ENCODE peak calls at places on chromosome 3, in four cellular contexts. One of them, this sample, is unnamed.

GRCh38 chr3:23877324-23877980 is 39.3 kb downstream of the NKIRAS1 start:
- DNase-seq in mesendoderm: peak; percentile 46
- DNase-seq in IMR-90: peak; percentile 81
- DNase-seq in H1: no peak
- DNase-seq in this sample: no peak

GRCh38 chr3:61593630-61594029 is 32.3 kb downstream of the PTPRG start:
- DNase-seq in mesendoderm: no peak
- DNase-seq in IMR-90: no peak
- DNase-seq in H1: no peak
- DNase-seq in this sample: no peak

GRCh38 chr3:137771401-137772230 is 7.5 kb downstream of the SOX14 start:
- DNase-seq in mesendoderm: peak; percentile 61
- DNase-seq in IMR-90: no peak
- DNase-seq in H1: no peak
- DNase-seq in this sample: peak; percentile 67

GRCh38 chr3:13045245-13045903 is 27.9 kb downstream of the IQSEC1 start:
- DNase-seq in mesendoderm: no peak
- DNase-seq in IMR-90: no peak
- DNase-seq in H1: no peak
- DNase-seq in this sample: no peak

GRCh38 chr3:50580683-50581458 is 11.5 kb downstream of the HEMK1 start:
- DNase-seq in mesendoderm: no peak
- DNase-seq in IMR-90: no peak
- DNase-seq in H1: no peak
- DNase-seq in this sample: no peak

GRCh38 chr3:106004137-106004600 is 135.4 kb upstream of the CBLB start:
- DNase-seq in mesendoderm: no peak
- DNase-seq in IMR-90: peak; percentile 91
- DNase-seq in H1: no peak
- DNase-seq in this sample: no peak

GRCh38 chr3:10088256-10088655 is 19.8 kb downstream of the FANCD2OS start:
- DNase-seq in mesendoderm: no peak
- DNase-seq in IMR-90: no peak
- DNase-seq in H1: no peak
- DNase-seq in this sample: no peak

GRCh38 chr3:139472380-139473010 is 3.8 kb downstream of the RBP2 start:
- DNase-seq in mesendoderm: no peak
- DNase-seq in IMR-90: no peak
- DNase-seq in H1: no peak
- DNase-seq in this sample: no peak

GRCh38 chr3:100002599-100003350 is 111.5 kb downstream of the FILIP1L start:
- DNase-seq in mesendoderm: peak; percentile 61
- DNase-seq in IMR-90: peak; percentile 97
- DNase-seq in H1: no peak
- DNase-seq in this sample: no peak

GRCh38 chr3:158794936-158795518 is 6.8 kb upstream of the MFSD1 start:
- DNase-seq in mesendoderm: peak; percentile 41
- DNase-seq in IMR-90: peak; percentile 59
- DNase-seq in H1: no peak
- DNase-seq in this sample: no peak

DNA sequence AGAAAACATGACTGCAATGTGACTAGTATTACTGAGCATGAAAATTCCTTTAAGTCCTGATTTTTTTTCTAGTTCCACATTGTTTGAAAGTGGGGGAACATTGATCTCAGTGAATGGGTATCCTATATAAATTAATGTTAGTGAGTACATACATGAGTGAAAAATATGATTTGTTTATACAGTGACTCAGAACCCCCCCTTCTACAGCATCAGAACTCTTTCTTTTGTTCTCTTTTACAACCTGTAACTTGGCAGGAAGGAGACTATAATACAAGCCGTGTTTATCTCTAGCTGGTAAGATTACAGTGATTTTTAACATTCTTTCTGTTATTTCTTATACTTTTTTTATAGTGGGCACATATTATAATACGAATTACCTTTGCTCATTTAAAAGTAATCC is 384.7 kb downstream of the PDCD6IP start:
- DNase-seq in mesendoderm: no peak
- DNase-seq in IMR-90: no peak
- DNase-seq in H1: no peak
- DNase-seq in this sample: no peak
- H4K8ac ChIP-seq in mesendoderm: no peak overlapping the region
- H4K8ac ChIP-seq in IMR-90: no peak overlapping the region
- H4K8ac ChIP-seq in H1: no peak overlapping the region
- H4K8ac ChIP-seq in this sample: no peak overlapping the region

DNA sequence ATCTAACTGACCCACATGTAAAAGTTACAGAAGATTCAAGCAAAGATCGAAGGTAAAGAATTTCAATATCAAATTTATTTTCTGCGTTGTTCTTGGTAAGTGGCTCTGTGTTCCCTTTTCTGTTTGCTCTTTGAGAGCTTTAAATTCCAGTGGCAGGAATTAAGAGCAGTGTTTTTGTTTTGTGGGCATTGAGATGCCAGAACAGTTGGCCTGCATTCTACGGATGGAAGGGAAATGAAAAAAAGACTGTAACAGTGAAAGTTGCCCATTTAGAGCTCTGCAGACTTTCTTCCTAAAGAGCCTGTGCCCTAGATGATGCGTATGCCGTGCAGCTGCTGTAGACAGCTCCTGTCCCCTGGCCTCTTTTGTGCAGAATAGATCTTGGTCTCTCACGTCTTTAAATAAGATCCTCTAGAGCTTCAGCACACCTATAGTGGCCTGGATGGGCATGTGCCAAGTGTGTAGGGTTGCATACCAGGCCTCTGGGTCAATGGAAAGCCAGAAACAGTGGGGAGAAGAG is 58.8 kb downstream of the KAT2B start:
- DNase-seq in mesendoderm: no peak
- DNase-seq in IMR-90: no peak
- DNase-seq in H1: no peak
- DNase-seq in this sample: no peak
- H3K56ac ChIP-seq in mesendoderm: no peak overlapping the region
- H3K56ac ChIP-seq in IMR-90: no peak overlapping the region
- H3K56ac ChIP-seq in H1: no peak overlapping the region
- H3K56ac ChIP-seq in this sample: no peak overlapping the region

DNA sequence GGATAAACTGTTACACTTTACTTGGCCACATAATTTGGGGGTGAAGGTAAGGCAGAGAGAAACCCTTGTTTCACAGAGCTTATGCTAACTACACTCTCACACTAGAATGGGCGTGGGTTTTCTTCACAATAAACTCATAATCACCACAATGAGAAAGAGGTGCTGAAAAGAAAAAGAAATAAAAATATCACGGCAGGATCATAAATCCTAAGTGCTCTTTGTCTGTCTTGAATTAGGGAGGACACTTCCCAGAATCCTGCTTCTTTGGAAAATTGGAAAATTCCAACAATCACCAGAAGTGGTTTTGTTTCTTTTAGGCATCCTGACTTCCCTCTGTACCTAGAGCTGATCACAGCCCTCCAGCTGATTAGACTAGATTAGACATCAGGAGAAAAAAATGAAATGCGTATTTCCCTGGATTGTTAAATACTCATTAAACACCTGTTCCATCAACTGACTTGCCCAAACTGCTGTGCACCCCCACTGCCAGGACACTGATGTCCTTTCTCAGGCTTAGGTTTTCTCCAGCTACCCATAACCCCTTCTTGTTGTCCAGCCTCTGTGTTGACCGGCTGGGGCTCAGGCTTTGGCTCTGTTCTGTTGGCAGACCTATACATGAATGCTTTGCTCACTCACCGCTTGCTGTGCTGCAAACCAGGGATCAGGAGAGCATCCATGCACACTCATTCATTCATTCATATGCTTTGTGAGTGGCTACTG is 41.6 kb upstream of the ACKR4 start:
- DNase-seq in mesendoderm: no peak
- DNase-seq in IMR-90: no peak
- DNase-seq in H1: no peak
- DNase-seq in this sample: no peak
- H4K8ac ChIP-seq in mesendoderm: no peak overlapping the region
- H4K8ac ChIP-seq in IMR-90: no peak overlapping the region
- H4K8ac ChIP-seq in H1: no peak overlapping the region
- H4K8ac ChIP-seq in this sample: no peak overlapping the region

GRCh38 chr3:60027335-60027734 is 977.5 kb upstream of the CFAP20DC start:
- DNase-seq in mesendoderm: no peak
- DNase-seq in IMR-90: no peak
- DNase-seq in H1: no peak
- DNase-seq in this sample: no peak
- H3K56ac ChIP-seq in mesendoderm: no peak overlapping the region
- H3K56ac ChIP-seq in IMR-90: no peak overlapping the region
- H3K56ac ChIP-seq in H1: no peak overlapping the region
- H3K56ac ChIP-seq in this sample: no peak overlapping the region

This sample was measured in H9.